ENCODE peak calls at places on chromosome 7, in four cellular contexts. One of them, this sample, is unnamed.

GRCh38 chr7:16604054-16604453 is 41.5 kb downstream of the ANKMY2 start:
- DNase-seq in H54: no peak
- DNase-seq in bronchial epithelial cell: peak; percentile 29
- DNase-seq in Jurkat, Clone E6-1: no peak
- DNase-seq in this sample: peak; percentile 17

GRCh38 chr7:140659727-140660396 is 12.9 kb upstream of the ADCK2 start:
- DNase-seq in H54: no peak
- DNase-seq in bronchial epithelial cell: peak; percentile 46
- DNase-seq in Jurkat, Clone E6-1: no peak
- DNase-seq in this sample: no peak

GRCh38 chr7:101804642-101805401 is 12.6 kb upstream of the CUX1 start:
- DNase-seq in H54: no peak
- DNase-seq in bronchial epithelial cell: peak; percentile 58
- DNase-seq in Jurkat, Clone E6-1: no peak
- DNase-seq in this sample: no peak

GRCh38 chr7:158941821-158942605 is 85.7 kb downstream of the DYNC2I1 start:
- DNase-seq in H54: no peak
- DNase-seq in bronchial epithelial cell: no peak
- DNase-seq in Jurkat, Clone E6-1: no peak
- DNase-seq in this sample: no peak

GRCh38 chr7:56483153-56483552 is 366.9 kb upstream of the NUPR2 start:
- DNase-seq in H54: no peak
- DNase-seq in bronchial epithelial cell: no peak
- DNase-seq in Jurkat, Clone E6-1: no peak
- DNase-seq in this sample: no peak

GRCh38 chr7:84637568-84638338 is 443.2 kb upstream of the SEMA3A start:
- DNase-seq in H54: no peak
- DNase-seq in bronchial epithelial cell: peak; percentile 92
- DNase-seq in Jurkat, Clone E6-1: no peak
- DNase-seq in this sample: peak; percentile 58

GRCh38 chr7:101216001-101216859 is 1.2 kb downstream of the PLOD3 start:
- DNase-seq in H54: no peak
- DNase-seq in bronchial epithelial cell: no peak
- DNase-seq in Jurkat, Clone E6-1: no peak
- DNase-seq in this sample: no peak

GRCh38 chr7:136086712-136087111 is 109.6 kb upstream of the MTPN start:
- DNase-seq in H54: peak; percentile 68
- DNase-seq in bronchial epithelial cell: peak; percentile 83
- DNase-seq in Jurkat, Clone E6-1: peak; percentile 63
- DNase-seq in this sample: peak; percentile 94

GRCh38 chr7:151837285-151838042 is 39.5 kb downstream of the PRKAG2 start:
- DNase-seq in H54: no peak
- DNase-seq in bronchial epithelial cell: no peak
- DNase-seq in Jurkat, Clone E6-1: no peak
- DNase-seq in this sample: no peak

GRCh38 chr7:73718905-73719805 is at the start of gene STX1A:
- DNase-seq in H54: peak; percentile 75
- DNase-seq in bronchial epithelial cell: peak; percentile 33
- DNase-seq in Jurkat, Clone E6-1: no peak
- DNase-seq in this sample: peak; percentile 76